ENCODE peak calls at places on chromosomes 7 and 10, in nine cellular contexts. One of them, this sample, is unnamed.

GRCh38 chr10:76302936-76303656 is 871.7 kb downstream of the LRMDA start:
- DNase-seq in kidney epithelial cell: no peak
- DNase-seq in BJ: no peak
- DNase-seq in lower lobe of right lung: no peak
- DNase-seq in pancreas: no peak
- DNase-seq in heart right ventricle: no peak
- DNase-seq in SK-N-SH: no peak
- DNase-seq in tibial artery: no peak
- DNase-seq in effector memory CD4-positive, alpha-beta T cell: no peak
- DNase-seq in this sample: no peak

GRCh38 chr10:99784731-99785441 is 2.4 kb downstream of the ABCC2 start:
- DNase-seq in kidney epithelial cell: no peak
- DNase-seq in pancreas: no peak
- DNase-seq in effector memory CD4-positive, alpha-beta T cell: no peak
- DNase-seq in heart right ventricle: no peak
- DNase-seq in BJ: no peak
- DNase-seq in tibial artery: no peak
- DNase-seq in SK-N-SH: no peak
- DNase-seq in lower lobe of right lung: no peak
- DNase-seq in this sample: no peak

GRCh38 chr10:69045441-69046300 is 42.2 kb upstream of the SRGN start:
- DNase-seq in SK-N-SH: no peak
- DNase-seq in pancreas: no peak
- DNase-seq in lower lobe of right lung: peak; percentile 48
- DNase-seq in tibial artery: no peak
- DNase-seq in BJ: no peak
- DNase-seq in heart right ventricle: no peak
- DNase-seq in effector memory CD4-positive, alpha-beta T cell: no peak
- DNase-seq in kidney epithelial cell: no peak
- DNase-seq in this sample: peak; percentile 80

GRCh38 chr10:8149991-8150390 is 95.5 kb downstream of the GATA3 start:
- DNase-seq in SK-N-SH: no peak
- DNase-seq in lower lobe of right lung: no peak
- DNase-seq in tibial artery: no peak
- DNase-seq in kidney epithelial cell: no peak
- DNase-seq in pancreas: no peak
- DNase-seq in effector memory CD4-positive, alpha-beta T cell: no peak
- DNase-seq in heart right ventricle: no peak
- DNase-seq in BJ: no peak
- DNase-seq in this sample: no peak

GRCh38 chr7:157292258-157292657 is 44.5 kb upstream of the DNAJB6 start:
- DNase-seq in SK-N-SH: no peak
- DNase-seq in tibial artery: no peak
- DNase-seq in kidney epithelial cell: no peak
- DNase-seq in effector memory CD4-positive, alpha-beta T cell: no peak
- DNase-seq in pancreas: no peak
- DNase-seq in heart right ventricle: no peak
- DNase-seq in BJ: no peak
- DNase-seq in lower lobe of right lung: no peak
- DNase-seq in this sample: no peak

GRCh38 chr10:133133471-133134231 is 26.4 kb upstream of the KNDC1 start:
- DNase-seq in effector memory CD4-positive, alpha-beta T cell: no peak
- DNase-seq in lower lobe of right lung: peak; percentile 45
- DNase-seq in SK-N-SH: peak; percentile 33
- DNase-seq in tibial artery: peak; percentile 57
- DNase-seq in pancreas: peak; percentile 56
- DNase-seq in BJ: no peak
- DNase-seq in heart right ventricle: no peak
- DNase-seq in kidney epithelial cell: no peak
- DNase-seq in this sample: no peak

GRCh38 chr10:90227786-90228185 is 526.4 kb downstream of the KIF20B start:
- DNase-seq in tibial artery: no peak
- DNase-seq in pancreas: no peak
- DNase-seq in BJ: no peak
- DNase-seq in effector memory CD4-positive, alpha-beta T cell: no peak
- DNase-seq in kidney epithelial cell: no peak
- DNase-seq in heart right ventricle: no peak
- DNase-seq in SK-N-SH: no peak
- DNase-seq in lower lobe of right lung: no peak
- DNase-seq in this sample: no peak

GRCh38 chr10:8206882-8207281 is 152.4 kb downstream of the GATA3 start:
- DNase-seq in SK-N-SH: no peak
- DNase-seq in heart right ventricle: no peak
- DNase-seq in pancreas: no peak
- DNase-seq in BJ: no peak
- DNase-seq in lower lobe of right lung: no peak
- DNase-seq in kidney epithelial cell: no peak
- DNase-seq in effector memory CD4-positive, alpha-beta T cell: no peak
- DNase-seq in tibial artery: no peak
- DNase-seq in this sample: no peak

GRCh38 chr7:158244873-158245723 is 342.5 kb downstream of the PTPRN2 start:
- DNase-seq in kidney epithelial cell: no peak
- DNase-seq in effector memory CD4-positive, alpha-beta T cell: no peak
- DNase-seq in tibial artery: no peak
- DNase-seq in pancreas: no peak
- DNase-seq in BJ: no peak
- DNase-seq in lower lobe of right lung: no peak
- DNase-seq in SK-N-SH: no peak
- DNase-seq in heart right ventricle: no peak
- DNase-seq in this sample: no peak

GRCh38 chr7:157837561-157837960 is 500.8 kb downstream of the DNAJB6 start:
- DNase-seq in BJ: no peak
- DNase-seq in SK-N-SH: no peak
- DNase-seq in heart right ventricle: no peak
- DNase-seq in lower lobe of right lung: no peak
- DNase-seq in pancreas: no peak
- DNase-seq in effector memory CD4-positive, alpha-beta T cell: no peak
- DNase-seq in tibial artery: no peak
- DNase-seq in kidney epithelial cell: no peak
- DNase-seq in this sample: no peak

GRCh38 chr7:140645166-140645565 is 4.6 kb upstream of the DENND2A start:
- DNase-seq in BJ: no peak
- DNase-seq in heart right ventricle: no peak
- DNase-seq in effector memory CD4-positive, alpha-beta T cell: no peak
- DNase-seq in tibial artery: peak; percentile 43
- DNase-seq in pancreas: peak; percentile 25
- DNase-seq in SK-N-SH: peak; percentile 54
- DNase-seq in kidney epithelial cell: no peak
- DNase-seq in lower lobe of right lung: no peak
- DNase-seq in this sample: no peak

GRCh38 chr10:23717913-23718312 is 279.0 kb downstream of the OTUD1 start:
- DNase-seq in heart right ventricle: no peak
- DNase-seq in SK-N-SH: no peak
- DNase-seq in effector memory CD4-positive, alpha-beta T cell: no peak
- DNase-seq in tibial artery: no peak
- DNase-seq in BJ: no peak
- DNase-seq in pancreas: no peak
- DNase-seq in kidney epithelial cell: no peak
- DNase-seq in lower lobe of right lung: no peak
- DNase-seq in this sample: no peak

GRCh38 chr10:31132681-31133239 is 101.1 kb upstream of the ZNF438 start:
- DNase-seq in SK-N-SH: no peak
- DNase-seq in heart right ventricle: no peak
- DNase-seq in BJ: no peak
- DNase-seq in effector memory CD4-positive, alpha-beta T cell: no peak
- DNase-seq in tibial artery: no peak
- DNase-seq in kidney epithelial cell: no peak
- DNase-seq in lower lobe of right lung: no peak
- DNase-seq in pancreas: no peak
- DNase-seq in this sample: no peak

GRCh38 chr10:132666733-132667612 is 119.0 kb downstream of the NKX6-2 start:
- DNase-seq in BJ: no peak
- DNase-seq in effector memory CD4-positive, alpha-beta T cell: no peak
- DNase-seq in tibial artery: no peak
- DNase-seq in heart right ventricle: no peak
- DNase-seq in pancreas: no peak
- DNase-seq in lower lobe of right lung: peak; percentile 35
- DNase-seq in SK-N-SH: peak; percentile 87
- DNase-seq in kidney epithelial cell: no peak
- DNase-seq in this sample: no peak

GRCh38 chr10:25112016-25112415 is 62.8 kb upstream of the GPR158 start:
- DNase-seq in tibial artery: no peak
- DNase-seq in kidney epithelial cell: no peak
- DNase-seq in SK-N-SH: no peak
- DNase-seq in pancreas: no peak
- DNase-seq in heart right ventricle: no peak
- DNase-seq in lower lobe of right lung: no peak
- DNase-seq in BJ: no peak
- DNase-seq in effector memory CD4-positive, alpha-beta T cell: no peak
- DNase-seq in this sample: no peak

GRCh38 chr7:20083781-20084180 is 133.4 kb downstream of the MACC1 start:
- DNase-seq in kidney epithelial cell: no peak
- DNase-seq in SK-N-SH: no peak
- DNase-seq in heart right ventricle: no peak
- DNase-seq in BJ: peak; percentile 24
- DNase-seq in lower lobe of right lung: no peak
- DNase-seq in tibial artery: no peak
- DNase-seq in pancreas: no peak
- DNase-seq in effector memory CD4-positive, alpha-beta T cell: no peak
- DNase-seq in this sample: peak; percentile 58

GRCh38 chr7:17502209-17502810 is 203.9 kb downstream of the AHR start:
- DNase-seq in kidney epithelial cell: no peak
- DNase-seq in tibial artery: no peak
- DNase-seq in lower lobe of right lung: no peak
- DNase-seq in BJ: no peak
- DNase-seq in heart right ventricle: no peak
- DNase-seq in SK-N-SH: no peak
- DNase-seq in pancreas: no peak
- DNase-seq in effector memory CD4-positive, alpha-beta T cell: no peak
- DNase-seq in this sample: no peak

GRCh38 chr7:94057955-94058354 is 53.8 kb upstream of the BET1 start:
- DNase-seq in SK-N-SH: no peak
- DNase-seq in pancreas: no peak
- DNase-seq in effector memory CD4-positive, alpha-beta T cell: no peak
- DNase-seq in tibial artery: no peak
- DNase-seq in kidney epithelial cell: no peak
- DNase-seq in heart right ventricle: no peak
- DNase-seq in lower lobe of right lung: no peak
- DNase-seq in BJ: no peak
- DNase-seq in this sample: no peak

GRCh38 chr10:123996302-123996701 is 97.1 kb downstream of the CHST15 start:
- DNase-seq in kidney epithelial cell: no peak
- DNase-seq in lower lobe of right lung: no peak
- DNase-seq in SK-N-SH: no peak
- DNase-seq in tibial artery: peak; percentile 37
- DNase-seq in pancreas: no peak
- DNase-seq in effector memory CD4-positive, alpha-beta T cell: no peak
- DNase-seq in heart right ventricle: no peak
- DNase-seq in BJ: no peak
- DNase-seq in this sample: no peak

GRCh38 chr10:102918817-102919236 is 733 bp downstream of the CNNM2 start:
- DNase-seq in pancreas: peak; percentile 65
- DNase-seq in tibial artery: no peak
- DNase-seq in BJ: no peak
- DNase-seq in kidney epithelial cell: no peak
- DNase-seq in SK-N-SH: no peak
- DNase-seq in heart right ventricle: no peak
- DNase-seq in lower lobe of right lung: no peak
- DNase-seq in effector memory CD4-positive, alpha-beta T cell: peak; percentile 24
- DNase-seq in this sample: no peak

DNA sequence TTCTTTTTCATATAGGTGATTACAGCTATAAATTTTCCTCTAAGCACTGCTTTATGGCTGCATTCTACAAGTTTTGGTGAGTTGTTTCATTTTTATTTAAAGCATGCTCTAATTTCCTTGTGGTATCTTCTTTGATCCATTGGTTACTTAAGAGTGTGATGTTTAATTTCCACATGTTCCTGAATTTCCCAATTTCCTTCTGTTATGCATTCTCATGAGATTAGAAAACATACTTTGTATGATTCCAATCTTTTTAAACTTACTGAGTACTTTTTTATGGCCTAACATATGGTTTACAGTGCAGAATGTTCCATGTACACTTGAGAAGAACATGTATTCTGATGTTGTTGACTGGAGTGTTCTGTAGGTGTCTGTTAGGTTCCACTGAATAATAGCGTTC is 53.4 kb downstream of the MYL10 start:
- DNase-seq in tibial artery: no peak
- DNase-seq in heart right ventricle: no peak
- DNase-seq in effector memory CD4-positive, alpha-beta T cell: no peak
- DNase-seq in SK-N-SH: no peak
- DNase-seq in pancreas: no peak
- DNase-seq in lower lobe of right lung: no peak
- DNase-seq in kidney epithelial cell: no peak
- DNase-seq in BJ: peak; percentile 37
- DNase-seq in this sample: no peak
- H3K4me3 ChIP-seq in tibial artery: no peak overlapping the region
- H3K4me3 ChIP-seq in heart right ventricle: no peak overlapping the region
- H3K4me3 ChIP-seq in effector memory CD4-positive, alpha-beta T cell: no peak overlapping the region
- H3K4me3 ChIP-seq in SK-N-SH: no peak overlapping the region
- H3K4me3 ChIP-seq in pancreas: no peak overlapping the region
- H3K4me3 ChIP-seq in lower lobe of right lung: no peak overlapping the region
- H3K4me3 ChIP-seq in kidney epithelial cell: no peak overlapping the region
- H3K4me3 ChIP-seq in BJ: no peak overlapping the region
- H3K4me3 ChIP-seq in this sample: no peak overlapping the region

GRCh38 chr10:105837951-105838350 is 1196.9 kb downstream of the SORCS3 start:
- DNase-seq in heart right ventricle: no peak
- DNase-seq in BJ: no peak
- DNase-seq in lower lobe of right lung: no peak
- DNase-seq in kidney epithelial cell: peak; percentile 52
- DNase-seq in pancreas: no peak
- DNase-seq in tibial artery: no peak
- DNase-seq in effector memory CD4-positive, alpha-beta T cell: no peak
- DNase-seq in SK-N-SH: peak; percentile 10
- DNase-seq in this sample: no peak
- H3K4me3 ChIP-seq in heart right ventricle: peak overlapping the region; percentile 44
- H3K4me3 ChIP-seq in BJ: no peak overlapping the region
- H3K4me3 ChIP-seq in lower lobe of right lung: peak overlapping the region; percentile 46
- H3K4me3 ChIP-seq in kidney epithelial cell: peak overlapping the region; percentile 32
- H3K4me3 ChIP-seq in pancreas: no peak overlapping the region
- H3K4me3 ChIP-seq in tibial artery: peak overlapping the region; percentile 34
- H3K4me3 ChIP-seq in effector memory CD4-positive, alpha-beta T cell: peak overlapping the region; percentile 24
- H3K4me3 ChIP-seq in SK-N-SH: no peak overlapping the region
- H3K4me3 ChIP-seq in this sample: no peak overlapping the region

DNA sequence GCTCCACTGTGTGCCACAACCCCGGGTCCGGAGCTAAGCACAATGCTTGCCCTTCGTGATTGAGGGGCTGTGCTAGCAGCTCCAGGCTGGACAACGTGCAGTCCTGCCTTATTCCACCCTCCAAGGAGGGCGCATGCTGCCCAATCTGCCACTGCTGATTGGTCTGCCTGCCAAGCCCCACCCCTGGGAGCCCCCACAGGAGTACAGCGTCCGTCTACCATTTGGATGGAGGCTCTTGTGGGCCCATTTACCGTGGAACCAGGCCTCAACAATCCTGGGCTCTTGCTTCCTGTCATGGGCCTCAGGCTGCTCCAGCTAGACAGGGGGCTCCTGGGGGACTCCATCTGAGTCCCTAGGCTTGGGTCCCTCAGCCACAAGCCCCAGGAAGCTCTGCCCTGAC is 173.3 kb downstream of the SLIT1 start:
- DNase-seq in BJ: no peak
- DNase-seq in kidney epithelial cell: no peak
- DNase-seq in lower lobe of right lung: no peak
- DNase-seq in tibial artery: no peak
- DNase-seq in pancreas: no peak
- DNase-seq in effector memory CD4-positive, alpha-beta T cell: no peak
- DNase-seq in heart right ventricle: no peak
- DNase-seq in SK-N-SH: no peak
- DNase-seq in this sample: no peak
- H3K4me3 ChIP-seq in BJ: no peak overlapping the region
- H3K4me3 ChIP-seq in kidney epithelial cell: no peak overlapping the region
- H3K4me3 ChIP-seq in lower lobe of right lung: no peak overlapping the region
- H3K4me3 ChIP-seq in tibial artery: no peak overlapping the region
- H3K4me3 ChIP-seq in pancreas: no peak overlapping the region
- H3K4me3 ChIP-seq in effector memory CD4-positive, alpha-beta T cell: no peak overlapping the region
- H3K4me3 ChIP-seq in heart right ventricle: no peak overlapping the region
- H3K4me3 ChIP-seq in SK-N-SH: no peak overlapping the region
- H3K4me3 ChIP-seq in this sample: no peak overlapping the region

GRCh38 chr7:90246184-90246583 is 1.2 kb downstream of the CFAP69 start:
- DNase-seq in pancreas: no peak
- DNase-seq in BJ: no peak
- DNase-seq in tibial artery: peak; percentile 65
- DNase-seq in lower lobe of right lung: no peak
- DNase-seq in SK-N-SH: no peak
- DNase-seq in heart right ventricle: peak; percentile 8
- DNase-seq in kidney epithelial cell: no peak
- DNase-seq in effector memory CD4-positive, alpha-beta T cell: no peak
- DNase-seq in this sample: peak; percentile 8
- H3K4me3 ChIP-seq in pancreas: no peak overlapping the region
- H3K4me3 ChIP-seq in BJ: peak overlapping the region; percentile 64
- H3K4me3 ChIP-seq in tibial artery: peak overlapping the region; percentile 78
- H3K4me3 ChIP-seq in lower lobe of right lung: peak overlapping the region; percentile 93
- H3K4me3 ChIP-seq in SK-N-SH: peak overlapping the region; percentile 76
- H3K4me3 ChIP-seq in heart right ventricle: peak overlapping the region; percentile 99
- H3K4me3 ChIP-seq in kidney epithelial cell: no peak overlapping the region
- H3K4me3 ChIP-seq in effector memory CD4-positive, alpha-beta T cell: no peak overlapping the region
- H3K4me3 ChIP-seq in this sample: peak overlapping the region; percentile 76